ENCODE peak calls at places on chromosomes 11 and 22, in five cellular contexts. One of them, this sample, is unnamed. For H4K20me1, the result is how much of the 10 kb centered on the place peaks cover.

GRCh38 chr22:46355369-46355995 is 20.0 kb downstream of the TRMU start:
- DNase-seq in SK-N-SH: peak
- DNase-seq in IMR-90: peak
- DNase-seq in K562: peak
- DNase-seq in HepG2: peak
- DNase-seq in this sample: no peak

GRCh38 chr22:33302049-33302545 is 243.9 kb upstream of the SYN3 start:
- DNase-seq in K562: peak
- DNase-seq in SK-N-SH: peak
- DNase-seq in IMR-90: peak
- DNase-seq in HepG2: peak
- DNase-seq in this sample: peak

GRCh38 chr11:80841716-80842115 is 1400.9 kb upstream of the TENM4 start:
- DNase-seq in IMR-90: no peak
- DNase-seq in K562: no peak
- DNase-seq in HepG2: no peak
- DNase-seq in SK-N-SH: no peak
- DNase-seq in this sample: no peak

GRCh38 chr11:57047610-57048009 is 58.9 kb downstream of the OR5AK2 start:
- DNase-seq in IMR-90: no peak
- DNase-seq in K562: no peak
- DNase-seq in SK-N-SH: no peak
- DNase-seq in HepG2: no peak
- DNase-seq in this sample: no peak

GRCh38 chr11:88507771-88508557 is 170.4 kb upstream of the CTSC start:
- DNase-seq in SK-N-SH: no peak
- DNase-seq in K562: no peak
- DNase-seq in IMR-90: no peak
- DNase-seq in HepG2: no peak
- DNase-seq in this sample: no peak

GRCh38 chr11:36239636-36240035 is 49.6 kb downstream of the COMMD9 start:
- DNase-seq in IMR-90: no peak
- DNase-seq in SK-N-SH: no peak
- DNase-seq in K562: no peak
- DNase-seq in HepG2: no peak
- DNase-seq in this sample: no peak

GRCh38 chr11:26974068-26974790 is 19.7 kb upstream of the FIBIN start:
- DNase-seq in K562: no peak
- DNase-seq in SK-N-SH: no peak
- DNase-seq in HepG2: no peak
- DNase-seq in IMR-90: peak
- DNase-seq in this sample: no peak

GRCh38 chr11:117583063-117583801 is 213.8 kb downstream of the DSCAML1 start:
- DNase-seq in K562: no peak
- DNase-seq in IMR-90: no peak
- DNase-seq in HepG2: no peak
- DNase-seq in SK-N-SH: peak
- DNase-seq in this sample: no peak

GRCh38 chr11:120391297-120391696 is 55.1 kb downstream of the ARHGEF12 start:
- DNase-seq in K562: no peak
- DNase-seq in IMR-90: no peak
- DNase-seq in SK-N-SH: no peak
- DNase-seq in HepG2: peak
- DNase-seq in this sample: no peak

GRCh38 chr11:82996966-82997606 is 74.6 kb downstream of the RAB30 start:
- DNase-seq in HepG2: no peak
- DNase-seq in IMR-90: no peak
- DNase-seq in K562: no peak
- DNase-seq in SK-N-SH: no peak
- DNase-seq in this sample: peak

GRCh38 chr22:43343262-43343988 is at the start of gene SCUBE1:
- DNase-seq in HepG2: no peak
- DNase-seq in K562: peak
- DNase-seq in SK-N-SH: peak
- DNase-seq in IMR-90: no peak
- DNase-seq in this sample: no peak

GRCh38 chr11:46684364-46684763 is 16.1 kb downstream of the ARHGAP1 start:
- DNase-seq in HepG2: no peak
- DNase-seq in IMR-90: no peak
- DNase-seq in SK-N-SH: no peak
- DNase-seq in K562: no peak
- DNase-seq in this sample: no peak

GRCh38 chr11:44781697-44782096 is 54.9 kb downstream of the TSPAN18 start:
- DNase-seq in HepG2: no peak
- DNase-seq in K562: peak
- DNase-seq in IMR-90: no peak
- DNase-seq in SK-N-SH: peak
- DNase-seq in this sample: no peak
- H4K20me1 ChIP-seq in HepG2: under half
- H4K20me1 ChIP-seq in K562: under half
- H4K20me1 ChIP-seq in IMR-90: under half
- H4K20me1 ChIP-seq in SK-N-SH: under half
- H4K20me1 ChIP-seq in this sample: under half

GRCh38 chr11:281486-282161 is 3.4 kb downstream of the NLRP6 start:
- DNase-seq in K562: no peak
- DNase-seq in SK-N-SH: peak
- DNase-seq in HepG2: no peak
- DNase-seq in IMR-90: no peak
- DNase-seq in this sample: no peak

GRCh38 chr11:278001-278951 is at the start of gene NLRP6:
- DNase-seq in HepG2: no peak
- DNase-seq in SK-N-SH: peak
- DNase-seq in K562: no peak
- DNase-seq in IMR-90: no peak
- DNase-seq in this sample: no peak

GRCh38 chr11:280762-281485 is 2.7 kb downstream of the NLRP6 start:
- DNase-seq in K562: no peak
- DNase-seq in HepG2: no peak
- DNase-seq in SK-N-SH: peak
- DNase-seq in IMR-90: no peak
- DNase-seq in this sample: no peak

GRCh38 chr11:279040-279965 is 1.1 kb downstream of the NLRP6 start:
- DNase-seq in SK-N-SH: peak
- DNase-seq in K562: no peak
- DNase-seq in HepG2: no peak
- DNase-seq in IMR-90: no peak
- DNase-seq in this sample: no peak

DNA sequence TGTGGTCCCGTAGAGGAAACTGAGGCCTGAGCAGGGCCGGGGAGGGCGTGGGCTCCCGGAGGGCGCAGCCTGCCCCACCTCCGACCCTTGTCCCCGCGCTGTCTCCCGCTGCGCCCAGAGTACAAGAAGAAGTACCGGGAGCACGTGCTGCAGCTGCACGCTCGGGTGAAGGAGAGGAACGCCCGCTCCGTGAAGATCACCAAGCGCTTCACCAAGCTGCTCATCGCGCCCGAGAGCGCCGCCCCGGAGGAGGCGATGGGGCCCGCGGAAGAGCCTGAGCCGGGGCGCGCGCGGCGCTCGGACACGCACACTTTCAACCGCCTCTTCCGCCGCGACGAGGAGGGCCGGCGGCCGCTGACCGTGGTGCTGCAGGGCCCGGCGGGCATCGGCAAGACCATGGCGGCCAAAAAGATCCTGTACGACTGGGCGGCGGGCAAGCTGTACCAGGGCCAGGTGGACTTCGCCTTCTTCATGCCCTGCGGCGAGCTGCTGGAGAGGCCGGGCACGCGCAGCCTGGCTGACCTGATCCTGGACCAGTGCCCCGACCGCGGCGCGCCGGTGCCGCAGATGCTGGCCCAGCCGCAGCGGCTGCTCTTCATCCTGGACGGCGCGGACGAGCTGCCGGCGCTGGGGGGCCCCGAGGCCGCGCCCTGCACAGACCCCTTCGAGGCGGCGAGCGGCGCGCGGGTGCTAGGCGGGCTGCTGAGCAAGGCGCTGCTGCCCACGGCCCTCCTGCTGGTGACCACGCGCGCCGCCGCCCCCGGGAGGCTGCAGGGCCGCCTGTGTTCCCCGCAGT is 2.0 kb downstream of the NLRP6 start:
- DNase-seq in K562: no peak
- DNase-seq in HepG2: no peak
- DNase-seq in IMR-90: peak
- DNase-seq in SK-N-SH: peak
- DNase-seq in this sample: no peak
- TF ChIP-seq SMC3 in K562: no peak
- TF ChIP-seq SMC3 in HepG2: no peak
- TF ChIP-seq SMC3 in IMR-90: no peak
- TF ChIP-seq SMC3 in SK-N-SH: no peak
- TF ChIP-seq SMC3 in this sample: no peak

GRCh38 chr22:20123364-20124082 is 6.5 kb upstream of the TRMT2A start:
- DNase-seq in IMR-90: no peak
- DNase-seq in SK-N-SH: no peak
- DNase-seq in HepG2: no peak
- DNase-seq in K562: no peak
- DNase-seq in this sample: no peak
- H4K20me1 ChIP-seq in IMR-90: half or more
- H4K20me1 ChIP-seq in SK-N-SH: under half
- H4K20me1 ChIP-seq in HepG2: under half
- H4K20me1 ChIP-seq in K562: half or more
- H4K20me1 ChIP-seq in this sample: under half

DNA sequence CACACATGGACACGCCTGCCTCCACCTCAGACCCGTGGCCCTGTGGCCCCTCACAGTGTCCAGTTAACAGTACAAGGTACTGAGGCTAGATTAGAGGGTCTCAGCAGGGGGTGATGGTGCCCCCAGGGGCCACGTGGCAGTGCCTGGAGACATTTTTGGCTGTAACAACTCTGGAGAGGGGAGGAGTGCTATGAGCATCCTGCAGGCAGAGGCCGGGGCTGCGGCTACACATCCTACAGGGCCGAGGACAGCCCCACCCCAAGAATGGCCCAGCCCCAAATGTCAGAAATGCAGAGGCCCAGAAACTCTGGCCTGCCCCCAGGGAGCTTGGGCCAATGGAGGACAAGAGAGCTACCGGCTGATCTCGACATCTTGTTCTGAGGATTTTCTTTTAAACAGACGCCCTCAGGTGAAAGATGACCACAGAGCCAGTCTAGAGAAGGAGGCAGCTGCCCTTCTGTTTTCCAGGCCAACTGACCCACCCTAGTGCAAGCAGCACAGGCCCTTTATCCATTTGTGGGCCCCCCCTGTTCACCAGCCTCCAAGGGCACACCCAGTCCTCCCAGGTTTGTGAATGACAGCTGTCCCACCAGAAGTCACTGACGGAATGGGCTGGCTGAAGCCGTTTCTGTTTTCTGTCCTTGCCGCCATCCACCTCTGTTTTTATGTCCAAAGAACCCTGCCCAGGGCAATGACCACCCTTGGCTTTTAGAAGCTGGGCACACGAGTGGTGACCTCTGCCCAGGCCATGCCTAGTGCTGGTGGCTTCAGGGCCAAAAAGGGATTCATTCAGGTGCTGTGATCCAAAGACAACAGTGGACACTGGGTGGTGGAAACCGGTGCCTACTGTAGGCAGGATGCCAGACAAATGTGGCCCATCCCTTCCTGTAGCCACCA is 85.2 kb upstream of the LINC01488 start:
- DNase-seq in K562: peak
- DNase-seq in IMR-90: no peak
- DNase-seq in HepG2: no peak
- DNase-seq in SK-N-SH: no peak
- DNase-seq in this sample: no peak
- TF ChIP-seq SMC3 in K562: no peak
- TF ChIP-seq SMC3 in IMR-90: no peak
- TF ChIP-seq SMC3 in HepG2: no peak
- TF ChIP-seq SMC3 in SK-N-SH: no peak
- TF ChIP-seq SMC3 in this sample: no peak

This sample was measured in GM12878.